ENCODE peak calls at places on chromosomes 3 and 15, in five cellular contexts. L is gastrocnemius medialis; E is activated naive CD4-positive, alpha-beta T cell treated with anti-CD3 and anti-CD28 coated beads, Interleukin-2, amount 50 U/mL, for 72 hours; M is right cardiac atrium; K is T-helper 17 cell. N is an unnamed sample.
A peak's percentile ranks its signal among the peaks of the same experiment; 100 is the strongest.

GRCh38 chr3:139374099-139374498 is 15.3 kb downstream of the COPB2 start:
- ATAC-seq in L (no peak), E (no peak), M (no peak), K (no peak), N (no peak)

GRCh38 chr15:33492434-33493052 is 181.8 kb downstream of the RYR3 start:
- ATAC-seq in L (no peak), E (no peak), M (peak; percentile 80), K (no peak), N (no peak)

GRCh38 chr3:177453087-177453844 is 256.0 kb upstream of the TBL1XR1 start:
- ATAC-seq in L (no peak), E (no peak), M (no peak), K (no peak), N (no peak)

GRCh38 chr3:4302747-4303146 is 422 bp upstream of the SETMAR start:
- ATAC-seq in L (no peak), E (no peak), M (peak; percentile 3), K (no peak), N (no peak)

GRCh38 chr3:48215466-48215865 is 7.8 kb upstream of the CAMP start:
- ATAC-seq in L (peak; percentile 82), E (no peak), M (peak; percentile 81), K (no peak), N (peak; percentile 87)

GRCh38 chr3:103052236-103052830 is 617.5 kb downstream of the ZPLD1 start:
- ATAC-seq in L (no peak), E (no peak), M (peak; percentile 71), K (no peak), N (peak; percentile 40)

GRCh38 chr3:186247821-186248814 is 113.9 kb downstream of the DGKG start:
- ATAC-seq in L (no peak), E (peak; percentile 40), M (peak; percentile 49), K (no peak), N (peak; percentile 74)

GRCh38 chr15:47484119-47484518 is 233.2 kb upstream of the SEMA6D start:
- ATAC-seq in L (no peak), E (no peak), M (no peak), K (no peak), N (no peak)

GRCh38 chr15:70437882-70438331 is 325.5 kb downstream of the UACA start:
- ATAC-seq in L (no peak), E (no peak), M (no peak), K (no peak), N (no peak)

GRCh38 chr3:8451696-8452095 is 49.9 kb upstream of the LMCD1 start:
- ATAC-seq in L (no peak), E (no peak), M (no peak), K (no peak), N (no peak)

GRCh38 chr3:172536505-172536904 is 13.3 kb upstream of the TNFSF10 start:
- ATAC-seq in L (no peak), E (no peak), M (no peak), K (no peak), N (no peak)

GRCh38 chr3:138097192-138097829 is 18.1 kb downstream of the DZIP1L start:
- ATAC-seq in L (no peak), E (peak; percentile 56), M (no peak), K (no peak), N (no peak)

GRCh38 chr3:102113421-102114041 is 264.2 kb downstream of the NFKBIZ start:
- ATAC-seq in L (no peak), E (peak; percentile 41), M (no peak), K (no peak), N (peak; percentile 28)

GRCh38 chr3:11508346-11509174 is 135.2 kb downstream of the VGLL4 start:
- ATAC-seq in L (no peak), E (no peak), M (peak; percentile 67), K (no peak), N (no peak)

GRCh38 chr15:67011620-67012005 is 53.8 kb upstream of the SMAD3 start:
- ATAC-seq in L (no peak), E (no peak), M (no peak), K (no peak), N (no peak)

GRCh38 chr15:65870889-65871533 is 1.7 kb downstream of the RAB11A start:
- ATAC-seq in L (no peak), E (peak; percentile 4), M (no peak), K (no peak), N (no peak)

GRCh38 chr15:94259863-94260262 is 28.5 kb downstream of the MCTP2 start:
- ATAC-seq in L (no peak), E (no peak), M (no peak), K (no peak), N (no peak)

GRCh38 chr3:174859109-174859735 is at the start of gene NAALADL2:
- ATAC-seq in L (no peak), E (no peak), M (no peak), K (no peak), N (no peak)

GRCh38 chr15:85063522-85063921 is 81.9 kb downstream of the PDE8A start:
- ATAC-seq in L (no peak), E (peak; percentile 99), M (no peak), K (no peak), N (no peak)

GRCh38 chr15:63060699-63061098 is 18.2 kb downstream of the TPM1 start:
- ATAC-seq in L (no peak), E (no peak), M (peak; percentile 6), K (no peak), N (no peak)

GRCh38 chr15:68307131-68307928 is 29.8 kb downstream of the FEM1B start:
- ATAC-seq in L (no peak), E (no peak), M (no peak), K (no peak), N (no peak)